ENCODE peak calls at places on chromosomes 7 and 10, in nine cellular contexts. O is choroid plexus epithelial cell, J is EL, R is GOT3, Q is fibroblast of the conjunctiva, V is neural crest cell, F is GM12892, B is GM12865, L is lower leg skin. I is an unnamed sample.

GRCh38 chr7:81623251-81623855 is 146.5 kb downstream of the HGF start:
- DNase-seq in O (peak), J (no peak), R (no peak), Q (no peak), V (no peak), F (no peak), B (no peak), L (no peak), I (no peak)

GRCh38 chr7:121020652-121021051 is 32.1 kb downstream of the CPED1 start:
- DNase-seq in O (peak), J (peak), R (no peak), Q (no peak), V (no peak), F (no peak), B (no peak), L (no peak), I (no peak)

GRCh38 chr10:35090162-35090954 is at the start of gene CUL2:
- DNase-seq in O (peak), J (peak), R (peak), Q (peak), V (peak), F (peak), B (peak), L (peak), I (peak)

GRCh38 chr7:140607441-140607989 is 33.1 kb downstream of the DENND2A start:
- DNase-seq in O (peak), J (peak), R (no peak), Q (peak), V (no peak), F (no peak), B (no peak), L (no peak), I (no peak)

GRCh38 chr7:131629203-131629871 is 72.9 kb upstream of the PODXL start:
- DNase-seq in O (peak), J (peak), R (no peak), Q (no peak), V (no peak), F (no peak), B (no peak), L (no peak), I (no peak)

GRCh38 chr7:101017099-101017777 is 2.6 kb upstream of the MUC17 start:
- DNase-seq in O (peak), J (peak), R (peak), Q (peak), V (peak), F (peak), B (peak), L (peak), I (peak)

GRCh38 chr7:13627455-13627854 is 362.0 kb downstream of the ETV1 start:
- DNase-seq in O (no peak), J (no peak), R (no peak), Q (no peak), V (no peak), F (no peak), B (no peak), L (no peak), I (no peak)

GRCh38 chr7:37796134-37796775 is 52.1 kb upstream of the NME8 start:
- DNase-seq in O (no peak), J (no peak), R (no peak), Q (no peak), V (no peak), F (no peak), B (peak), L (no peak), I (no peak)

GRCh38 chr10:116417821-116418220 is 9.8 kb upstream of the PNLIPRP3 start:
- DNase-seq in O (no peak), J (no peak), R (no peak), Q (no peak), V (no peak), F (no peak), B (no peak), L (no peak), I (no peak)

GRCh38 chr10:36650274-36650673 is 475.1 kb upstream of the ANKRD30A start:
- DNase-seq in O (no peak), J (no peak), R (no peak), Q (no peak), V (no peak), F (no peak), B (no peak), L (no peak), I (no peak)

GRCh38 chr7:31747553-31747952 is 60.5 kb downstream of the PPP1R17 start:
- DNase-seq in O (no peak), J (peak), R (no peak), Q (no peak), V (no peak), F (no peak), B (no peak), L (no peak), I (no peak)

GRCh38 chr7:50610521-50611277 is 45.5 kb upstream of the DDC start:
- DNase-seq in O (peak), J (peak), R (no peak), Q (no peak), V (no peak), F (no peak), B (no peak), L (no peak), I (no peak)